ENCODE peak calls at places on chromosome 17, in four cellular contexts. N is testis; M is activated CD4-positive, CD25-positive, alpha-beta regulatory T cell treated with anti-CD3 and anti-CD28 coated beads, Interleukin-2, amount 50 U/mL, for 16 hours; W is activated T-cell treated with anti-CD3 and anti-CD28 coated beads, Interleukin-2, amount 50 U/mL, for 48 hours. F is an unnamed sample.

GRCh38 chr17:29102741-29103181 is 59.8 kb downstream of the PIPOX start:
- DNase-seq in N (no peak), M (no peak), W (no peak), F (no peak)

GRCh38 chr17:48393271-48393670 is 36.7 kb downstream of the SKAP1 start:
- DNase-seq in N (no peak), M (no peak), W (no peak), F (no peak)

GRCh38 chr17:2074919-2075318 is 20.0 kb downstream of the HIC1 start:
- DNase-seq in N (no peak), M (no peak), W (no peak), F (no peak)

GRCh38 chr17:6105608-6106007 is 35.4 kb downstream of the WSCD1 start:
- DNase-seq in N (no peak), M (no peak), W (no peak), F (no peak)

GRCh38 chr17:73224663-73225305 is 31.9 kb downstream of the COG1 start:
- DNase-seq in N (no peak), M (no peak), W (no peak), F (no peak)

GRCh38 chr17:76709077-76709950 is 1.5 kb downstream of the MXRA7 start:
- DNase-seq in N (peak), M (no peak), W (no peak), F (no peak)

GRCh38 chr17:70955441-70955840 is 786.1 kb downstream of the KCNJ2 start:
- DNase-seq in N (no peak), M (no peak), W (no peak), F (no peak)

GRCh38 chr17:49360796-49361128 is 1.3 kb downstream of the ZNF652 start:
- DNase-seq in N (no peak), M (no peak), W (no peak), F (peak)

F was measured in stimulated activated naive CD8-positive, alpha-beta T cell treated with anti-CD3 and anti-CD28 coated beads, Interleukin-15, Interleukin-2, amounts not matched to agents 100 U/mL and 50 U/mL, for 24 hours.